ENCODE peak calls at places on chromosomes 4 and X, in seven cellular contexts. One of them, this sample, is unnamed.

GRCh38 chrX:125786306-125786705 is 379.8 kb downstream of the DCAF12L2 start:
- DNase-seq in mammary epithelial cell: no peak
- DNase-seq in endothelial cell of umbilical vein: no peak
- DNase-seq in fibroblast of lung: peak; percentile 3
- DNase-seq in GM12878: no peak
- DNase-seq in HepG2: no peak
- DNase-seq in astrocyte: no peak
- DNase-seq in this sample: no peak

GRCh38 chr4:26727849-26728248 is 132.8 kb upstream of the STIM2 start:
- DNase-seq in mammary epithelial cell: no peak
- DNase-seq in endothelial cell of umbilical vein: no peak
- DNase-seq in fibroblast of lung: no peak
- DNase-seq in GM12878: no peak
- DNase-seq in HepG2: no peak
- DNase-seq in astrocyte: no peak
- DNase-seq in this sample: no peak

GRCh38 chr4:51836531-51836930 is 6.4 kb upstream of the DCUN1D4 start:
- DNase-seq in mammary epithelial cell: no peak
- DNase-seq in endothelial cell of umbilical vein: no peak
- DNase-seq in fibroblast of lung: peak; percentile 2
- DNase-seq in GM12878: no peak
- DNase-seq in HepG2: no peak
- DNase-seq in astrocyte: no peak
- DNase-seq in this sample: peak; percentile 18

GRCh38 chr4:46389301-46389761 is 597 bp downstream of the GABRA2 start:
- DNase-seq in mammary epithelial cell: peak; percentile 30
- DNase-seq in endothelial cell of umbilical vein: no peak
- DNase-seq in fibroblast of lung: no peak
- DNase-seq in GM12878: no peak
- DNase-seq in HepG2: peak; percentile 2
- DNase-seq in astrocyte: no peak
- DNase-seq in this sample: peak; percentile 20

GRCh38 chr4:187227907-187228699 is 504.4 kb upstream of the FAT1 start:
- DNase-seq in mammary epithelial cell: peak; percentile 53
- DNase-seq in endothelial cell of umbilical vein: no peak
- DNase-seq in fibroblast of lung: no peak
- DNase-seq in GM12878: no peak
- DNase-seq in HepG2: no peak
- DNase-seq in astrocyte: no peak
- DNase-seq in this sample: no peak

GRCh38 chrX:9195199-9195880 is 161.4 kb upstream of the FAM9B start:
- DNase-seq in mammary epithelial cell: no peak
- DNase-seq in endothelial cell of umbilical vein: no peak
- DNase-seq in fibroblast of lung: no peak
- DNase-seq in GM12878: no peak
- DNase-seq in HepG2: no peak
- DNase-seq in astrocyte: no peak
- DNase-seq in this sample: no peak

GRCh38 chr4:75495489-75495888 is 18.7 kb downstream of the RCHY1 start:
- DNase-seq in mammary epithelial cell: no peak
- DNase-seq in endothelial cell of umbilical vein: no peak
- DNase-seq in fibroblast of lung: no peak
- DNase-seq in GM12878: no peak
- DNase-seq in HepG2: no peak
- DNase-seq in astrocyte: no peak
- DNase-seq in this sample: no peak

GRCh38 chrX:2376166-2376565 is 124.6 kb downstream of the DHRSX start:
- DNase-seq in mammary epithelial cell: no peak
- DNase-seq in endothelial cell of umbilical vein: no peak
- DNase-seq in fibroblast of lung: no peak
- DNase-seq in GM12878: no peak
- DNase-seq in HepG2: no peak
- DNase-seq in astrocyte: no peak
- DNase-seq in this sample: no peak

GRCh38 chrX:93874554-93874953 is 200.5 kb downstream of the FAM133A start:
- DNase-seq in mammary epithelial cell: peak; percentile 8
- DNase-seq in endothelial cell of umbilical vein: no peak
- DNase-seq in fibroblast of lung: no peak
- DNase-seq in GM12878: no peak
- DNase-seq in HepG2: peak; percentile 1
- DNase-seq in astrocyte: no peak
- DNase-seq in this sample: peak; percentile 51

GRCh38 chrX:69538321-69538876 is 34.3 kb downstream of the NALF2 start:
- DNase-seq in mammary epithelial cell: peak; percentile 14
- DNase-seq in endothelial cell of umbilical vein: peak; percentile 46
- DNase-seq in fibroblast of lung: peak; percentile 2
- DNase-seq in GM12878: no peak
- DNase-seq in HepG2: peak; percentile 52
- DNase-seq in astrocyte: no peak
- DNase-seq in this sample: peak; percentile 68

GRCh38 chrX:69539437-69539836 is 35.3 kb downstream of the NALF2 start:
- DNase-seq in mammary epithelial cell: no peak
- DNase-seq in endothelial cell of umbilical vein: no peak
- DNase-seq in fibroblast of lung: no peak
- DNase-seq in GM12878: no peak
- DNase-seq in HepG2: no peak
- DNase-seq in astrocyte: no peak
- DNase-seq in this sample: no peak

GRCh38 chrX:69530306-69530705 is 26.2 kb downstream of the NALF2 start:
- DNase-seq in mammary epithelial cell: no peak
- DNase-seq in endothelial cell of umbilical vein: no peak
- DNase-seq in fibroblast of lung: no peak
- DNase-seq in GM12878: no peak
- DNase-seq in HepG2: no peak
- DNase-seq in astrocyte: no peak
- DNase-seq in this sample: no peak

GRCh38 chrX:69531031-69531755 is 27.1 kb downstream of the NALF2 start:
- DNase-seq in mammary epithelial cell: no peak
- DNase-seq in endothelial cell of umbilical vein: no peak
- DNase-seq in fibroblast of lung: no peak
- DNase-seq in GM12878: no peak
- DNase-seq in HepG2: no peak
- DNase-seq in astrocyte: no peak
- DNase-seq in this sample: no peak

DNA sequence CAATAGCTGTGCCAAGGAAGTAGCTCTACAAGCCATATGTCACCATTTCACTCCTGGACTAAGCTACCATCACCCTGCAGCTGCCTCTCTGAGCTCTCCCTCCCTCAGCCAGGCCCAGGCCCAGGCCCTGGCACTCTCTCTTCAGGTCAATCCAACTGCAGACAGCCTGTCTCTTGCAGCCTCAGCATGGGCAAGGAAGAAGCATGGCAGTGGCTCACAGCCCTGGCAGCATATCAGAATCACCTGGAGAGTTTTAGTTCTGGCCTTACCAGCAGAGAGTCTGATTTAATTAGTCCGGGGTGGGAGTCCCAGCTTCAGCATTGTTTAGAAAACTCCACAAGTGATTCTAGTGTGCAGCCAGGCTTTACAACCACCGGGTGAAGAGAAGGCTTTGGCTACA is 31.5 kb downstream of the NALF2 start:
- DNase-seq in mammary epithelial cell: no peak
- DNase-seq in endothelial cell of umbilical vein: no peak
- DNase-seq in fibroblast of lung: no peak
- DNase-seq in GM12878: no peak
- DNase-seq in HepG2: no peak
- DNase-seq in astrocyte: no peak
- DNase-seq in this sample: no peak
- H3K27ac ChIP-seq in mammary epithelial cell: no peak overlapping the region
- H3K27ac ChIP-seq in endothelial cell of umbilical vein: no peak overlapping the region
- H3K27ac ChIP-seq in fibroblast of lung: no peak overlapping the region
- H3K27ac ChIP-seq in GM12878: no peak overlapping the region
- H3K27ac ChIP-seq in HepG2: no peak overlapping the region
- H3K27ac ChIP-seq in astrocyte: no peak overlapping the region
- H3K27ac ChIP-seq in this sample: no peak overlapping the region

GRCh38 chr4:165592386-165592785 is 213.6 kb downstream of the CPE start:
- DNase-seq in mammary epithelial cell: no peak
- DNase-seq in endothelial cell of umbilical vein: no peak
- DNase-seq in fibroblast of lung: peak; percentile 88
- DNase-seq in GM12878: no peak
- DNase-seq in HepG2: no peak
- DNase-seq in astrocyte: peak; percentile 87
- DNase-seq in this sample: no peak

GRCh38 chr4:165583341-165583740 is 204.5 kb downstream of the CPE start:
- DNase-seq in mammary epithelial cell: no peak
- DNase-seq in endothelial cell of umbilical vein: peak; percentile 22
- DNase-seq in fibroblast of lung: no peak
- DNase-seq in GM12878: no peak
- DNase-seq in HepG2: no peak
- DNase-seq in astrocyte: no peak
- DNase-seq in this sample: no peak

GRCh38 chr4:165584916-165585315 is 206.1 kb downstream of the CPE start:
- DNase-seq in mammary epithelial cell: no peak
- DNase-seq in endothelial cell of umbilical vein: no peak
- DNase-seq in fibroblast of lung: no peak
- DNase-seq in GM12878: no peak
- DNase-seq in HepG2: no peak
- DNase-seq in astrocyte: no peak
- DNase-seq in this sample: no peak

GRCh38 chr4:165588534-165589310 is 209.9 kb downstream of the CPE start:
- DNase-seq in mammary epithelial cell: no peak
- DNase-seq in endothelial cell of umbilical vein: peak; percentile 40
- DNase-seq in fibroblast of lung: no peak
- DNase-seq in GM12878: no peak
- DNase-seq in HepG2: no peak
- DNase-seq in astrocyte: no peak
- DNase-seq in this sample: peak; percentile 52
- TF ChIP-seq CTCF in mammary epithelial cell: no peak
- TF ChIP-seq CTCF in endothelial cell of umbilical vein: no peak
- TF ChIP-seq CTCF in fibroblast of lung: no peak
- TF ChIP-seq CTCF in GM12878: no peak
- TF ChIP-seq CTCF in HepG2: no peak
- TF ChIP-seq CTCF in astrocyte: no peak
- TF ChIP-seq CTCF in this sample: no peak

GRCh38 chr4:8269535-8270417 is at the start of gene HTRA3:
- DNase-seq in mammary epithelial cell: no peak
- DNase-seq in endothelial cell of umbilical vein: peak; percentile 51
- DNase-seq in fibroblast of lung: peak; percentile 49
- DNase-seq in GM12878: no peak
- DNase-seq in HepG2: no peak
- DNase-seq in astrocyte: no peak
- DNase-seq in this sample: no peak
- TF ChIP-seq EZH2 in mammary epithelial cell: no peak
- TF ChIP-seq EZH2 in endothelial cell of umbilical vein: no peak
- TF ChIP-seq EZH2 in fibroblast of lung: peak; percentile 89
- TF ChIP-seq EZH2 in GM12878: no peak
- TF ChIP-seq EZH2 in HepG2: no peak
- TF ChIP-seq EZH2 in astrocyte: peak; percentile 59
- TF ChIP-seq EZH2 in this sample: peak; percentile 70

DNA sequence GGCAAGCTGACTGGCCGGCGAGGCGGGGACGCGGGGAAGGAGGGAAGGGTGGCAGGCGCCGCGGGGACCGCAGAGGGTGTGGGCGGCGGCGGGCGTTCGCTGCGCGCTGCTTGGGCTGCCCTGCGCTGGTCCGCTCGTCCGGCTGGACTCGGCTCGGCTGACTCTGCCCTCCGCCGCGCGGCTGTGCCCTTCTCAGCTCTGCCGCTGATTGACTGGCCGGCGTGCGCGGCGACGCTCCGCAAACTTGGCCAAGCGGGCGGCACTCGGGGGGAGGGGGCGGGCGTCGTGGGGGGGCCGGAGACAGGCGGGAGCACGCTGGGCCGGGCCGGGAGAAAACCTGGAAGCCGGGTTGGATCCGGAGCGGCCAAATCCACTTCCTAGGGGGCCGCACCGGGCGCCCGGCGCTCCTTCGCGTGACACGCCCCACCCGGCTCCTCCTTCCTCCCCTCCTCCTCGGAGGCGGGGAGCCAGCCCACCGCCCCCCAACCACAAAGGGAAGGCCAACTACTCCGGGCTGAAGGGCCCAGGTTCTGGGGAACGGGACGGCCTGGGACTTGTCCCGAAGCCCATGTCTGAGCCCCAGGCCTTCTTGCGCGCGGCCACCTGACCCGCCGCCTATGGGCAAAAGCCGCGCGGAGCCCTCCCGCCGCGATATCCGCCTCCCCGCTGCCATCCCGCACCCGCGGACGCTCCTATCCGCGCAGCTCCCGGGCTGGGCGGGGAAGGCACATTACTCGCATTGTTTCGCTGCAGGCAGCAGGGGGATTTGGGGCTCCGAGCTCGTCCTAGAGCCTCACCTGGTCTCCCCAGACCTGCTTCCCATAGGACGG is at the start of gene GPC4:
- DNase-seq in mammary epithelial cell: peak; percentile 49
- DNase-seq in endothelial cell of umbilical vein: no peak
- DNase-seq in fibroblast of lung: peak; percentile 65
- DNase-seq in GM12878: no peak
- DNase-seq in HepG2: no peak
- DNase-seq in astrocyte: peak; percentile 38
- DNase-seq in this sample: peak; percentile 81
- H3K27ac ChIP-seq in mammary epithelial cell: no peak within 1 kb of the TSS
- H3K27ac ChIP-seq in endothelial cell of umbilical vein: no peak within 1 kb of the TSS
- H3K27ac ChIP-seq in fibroblast of lung: no peak within 1 kb of the TSS
- H3K27ac ChIP-seq in GM12878: no peak within 1 kb of the TSS
- H3K27ac ChIP-seq in HepG2: no peak within 1 kb of the TSS
- H3K27ac ChIP-seq in astrocyte: no peak within 1 kb of the TSS
- H3K27ac ChIP-seq in this sample: peak within 1 kb of the TSS; percentile 65

DNA sequence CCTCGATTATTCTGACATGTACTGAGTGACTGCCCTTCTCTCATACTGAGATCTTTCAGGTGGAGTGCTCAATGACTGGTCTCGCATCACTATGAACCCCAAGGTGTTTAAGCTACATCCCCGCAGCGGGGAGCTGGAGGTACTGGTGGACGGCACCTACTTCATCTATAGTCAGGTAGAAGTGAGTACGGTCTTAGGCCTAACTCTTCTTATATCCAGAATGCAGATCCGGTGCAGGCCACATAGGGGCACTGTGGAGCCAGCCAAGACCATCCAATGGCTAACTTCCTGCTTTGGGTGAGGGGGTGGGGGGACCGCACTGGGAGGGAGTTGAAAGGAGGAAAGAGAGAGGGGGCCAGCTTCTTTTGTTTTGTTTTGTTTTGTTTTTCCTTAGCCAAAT is 16.4 kb downstream of the AWAT2 start:
- DNase-seq in mammary epithelial cell: no peak
- DNase-seq in endothelial cell of umbilical vein: peak; percentile 61
- DNase-seq in fibroblast of lung: no peak
- DNase-seq in GM12878: no peak
- DNase-seq in HepG2: peak; percentile 3
- DNase-seq in astrocyte: no peak
- DNase-seq in this sample: peak; percentile 52
- TF ChIP-seq CTCF in mammary epithelial cell: peak; percentile 62
- TF ChIP-seq CTCF in endothelial cell of umbilical vein: peak; percentile 63
- TF ChIP-seq CTCF in fibroblast of lung: peak; percentile 52
- TF ChIP-seq CTCF in GM12878: peak; percentile 63
- TF ChIP-seq CTCF in HepG2: peak; percentile 72
- TF ChIP-seq CTCF in astrocyte: peak; percentile 18
- TF ChIP-seq CTCF in this sample: peak; percentile 73

This sample was measured in A673.